ENCODE peak calls at places on chromosomes 11 and 22, in ten cellular contexts. T, P, W, X, L, E, C, Q, O and D are unnamed samples.

GRCh38 chr11:33475999-33476398 is 218.8 kb downstream of the HIPK3 start:
- DNase-seq in C (peak; percentile 43), L (no peak), O (no peak), E (no peak), T (peak; percentile 59), X (no peak), W (no peak), P (peak; percentile 69), Q (peak; percentile 16), D (no peak)

GRCh38 chr11:2396471-2396870 is 4.1 kb upstream of the TSSC4 start:
- DNase-seq in W (no peak), X (no peak), Q (no peak), C (no peak), O (no peak), P (no peak), T (no peak), L (no peak), E (no peak), D (no peak)

GRCh38 chr11:1863352-1864215 is 10.7 kb downstream of the LSP1 start:
- DNase-seq in C (peak; percentile 88), T (peak; percentile 61), E (peak; percentile 97), O (no peak), P (peak; percentile 53), X (no peak), L (peak; percentile 95), W (peak; percentile 29), Q (peak; percentile 79), D (no peak)

GRCh38 chr11:94111241-94111640 is 17.4 kb upstream of the PANX1 start:
- DNase-seq in T (no peak), C (no peak), W (no peak), E (no peak), Q (no peak), L (no peak), X (no peak), O (no peak), P (no peak), D (no peak)

GRCh38 chr11:37572491-37573171 is 974.6 kb upstream of the RAG2 start:
- DNase-seq in P (no peak), W (no peak), Q (no peak), L (no peak), C (no peak), E (no peak), X (no peak), O (no peak), T (no peak), D (no peak)

GRCh38 chr11:74702383-74703007 is 28.7 kb downstream of the CHRDL2 start:
- DNase-seq in C (peak; percentile 84), P (peak; percentile 55), W (peak; percentile 51), T (peak; percentile 69), O (no peak), Q (peak; percentile 66), L (no peak), X (peak; percentile 41), E (peak; percentile 81), D (peak; percentile 78)

GRCh38 chr11:2459016-2459725 is 14.4 kb downstream of the KCNQ1 start:
- DNase-seq in X (no peak), Q (no peak), L (peak; percentile 75), C (no peak), W (no peak), P (no peak), T (no peak), O (no peak), E (peak; percentile 59), D (peak; percentile 46)

GRCh38 chr11:134272381-134273316 is 3.5 kb upstream of the GLB1L3 start:
- DNase-seq in P (no peak), C (peak; percentile 55), T (peak; percentile 56), L (no peak), X (no peak), O (no peak), Q (no peak), E (no peak), W (no peak), D (peak; percentile 43)

GRCh38 chr11:33315822-33316221 is 58.6 kb downstream of the HIPK3 start:
- DNase-seq in W (no peak), E (no peak), O (no peak), C (peak; percentile 27), P (no peak), L (no peak), T (no peak), X (no peak), Q (no peak), D (no peak)

GRCh38 chr11:16809901-16810668 is 71.6 kb downstream of the C11orf58 start:
- DNase-seq in P (peak; percentile 87), E (peak; percentile 74), O (no peak), Q (no peak), L (no peak), X (no peak), C (peak; percentile 60), T (no peak), W (no peak), D (no peak)

GRCh38 chr11:995752-996420 is 40.6 kb downstream of the MUC6 start:
- DNase-seq in L (no peak), P (no peak), E (no peak), W (no peak), Q (no peak), T (no peak), X (no peak), C (no peak), O (no peak), D (no peak)

GRCh38 chr22:47029244-47030001 is 267.0 kb downstream of the TBC1D22A start:
- DNase-seq in Q (no peak), E (peak; percentile 52), P (no peak), T (no peak), C (no peak), O (no peak), X (no peak), L (no peak), W (no peak), D (peak; percentile 40)

GRCh38 chr22:42307806-42308563 is 37.5 kb upstream of the TCF20 start:
- DNase-seq in E (no peak), W (peak; percentile 14), Q (no peak), O (no peak), X (no peak), P (no peak), L (no peak), C (no peak), T (no peak), D (no peak)

GRCh38 chr11:6013042-6013441 is 6.3 kb upstream of the OR56A4 start:
- DNase-seq in X (no peak), L (no peak), Q (no peak), P (no peak), E (no peak), W (no peak), O (no peak), C (no peak), T (no peak), D (no peak)

GRCh38 chr11:6269994-6270393 is 10.4 kb downstream of the CCKBR start:
- DNase-seq in O (no peak), P (no peak), T (no peak), X (no peak), Q (no peak), L (no peak), E (no peak), C (no peak), W (no peak), D (no peak)

GRCh38 chr11:102407901-102408300 is 44.7 kb downstream of the TMEM123 start:
- DNase-seq in T (no peak), Q (no peak), L (no peak), C (no peak), O (no peak), X (no peak), E (no peak), W (no peak), P (no peak), D (no peak)
- H3K27me3 ChIP-seq in T (no peaks in the 10 kb centered on the region), Q (no peaks in the 10 kb centered on the region), L (no peaks in the 10 kb centered on the region), C (no peaks in the 10 kb centered on the region), O (no peaks in the 10 kb centered on the region), X (no peaks in the 10 kb centered on the region), E (no peaks in the 10 kb centered on the region), W (no peaks in the 10 kb centered on the region), P (no peaks in the 10 kb centered on the region), D (no peaks in the 10 kb centered on the region)

DNA sequence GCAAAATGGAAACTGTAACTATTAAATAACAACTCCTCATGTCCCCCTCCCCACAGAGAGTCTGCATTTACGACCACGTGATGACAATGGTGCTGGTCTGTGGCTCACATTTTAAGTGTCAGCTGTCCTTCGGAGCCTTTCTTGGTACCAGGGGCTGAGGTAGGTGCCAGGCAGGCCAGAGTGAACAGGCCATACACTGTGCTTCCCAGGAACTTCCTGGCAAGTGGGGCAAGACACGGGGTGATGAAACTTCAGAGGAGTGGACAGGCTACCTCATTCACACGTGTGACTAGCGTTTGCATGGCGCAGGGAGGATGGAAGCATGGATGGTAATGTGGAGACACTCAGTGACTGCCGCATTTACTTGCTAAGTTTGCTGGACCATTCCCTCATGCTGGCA is 10.4 kb upstream of the YPEL1 start:
- DNase-seq in L (no peak), X (no peak), W (no peak), E (no peak), Q (no peak), C (no peak), T (no peak), O (no peak), P (no peak), D (no peak)
- H3K27me3 ChIP-seq in L (no peaks in the 10 kb centered on the region), X (no peaks in the 10 kb centered on the region), W (no peaks in the 10 kb centered on the region), E (no peaks in the 10 kb centered on the region), Q (no peaks in the 10 kb centered on the region), C (no peaks in the 10 kb centered on the region), T (no peaks in the 10 kb centered on the region), O (no peaks in the 10 kb centered on the region), P (peaks cover 3% of the 10 kb centered on the region), D (no peaks in the 10 kb centered on the region)

DNA sequence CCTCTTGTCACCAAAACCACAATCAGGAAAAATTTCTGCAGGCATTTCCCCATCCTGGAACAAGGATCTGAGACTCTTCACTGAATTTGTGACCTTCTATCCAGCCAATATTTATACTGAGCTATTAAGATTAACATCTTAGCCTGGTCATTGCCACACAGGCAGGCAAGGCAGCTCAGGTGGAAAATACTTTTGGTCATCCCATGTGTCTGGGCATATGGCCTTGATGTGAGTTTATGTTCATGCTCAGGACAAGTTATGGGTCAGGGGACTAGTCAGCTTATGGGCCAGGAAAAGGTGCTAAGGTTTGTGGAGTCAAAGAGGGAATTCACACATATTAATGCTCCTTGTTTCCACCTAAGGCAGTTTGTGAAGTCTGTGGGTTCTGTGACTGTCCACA is 124.3 kb upstream of the TOP3B start:
- DNase-seq in Q (no peak), O (no peak), W (no peak), E (no peak), X (no peak), C (no peak), L (no peak), P (no peak), T (no peak), D (no peak)
- H3K27me3 ChIP-seq in Q (no peaks in the 10 kb centered on the region), O (no peaks in the 10 kb centered on the region), W (no peaks in the 10 kb centered on the region), E (no peaks in the 10 kb centered on the region), X (no peaks in the 10 kb centered on the region), C (peaks cover 16% of the 10 kb centered on the region), L (no peaks in the 10 kb centered on the region), P (no peaks in the 10 kb centered on the region), T (peaks cover 30% of the 10 kb centered on the region), D (no peaks in the 10 kb centered on the region)

DNA sequence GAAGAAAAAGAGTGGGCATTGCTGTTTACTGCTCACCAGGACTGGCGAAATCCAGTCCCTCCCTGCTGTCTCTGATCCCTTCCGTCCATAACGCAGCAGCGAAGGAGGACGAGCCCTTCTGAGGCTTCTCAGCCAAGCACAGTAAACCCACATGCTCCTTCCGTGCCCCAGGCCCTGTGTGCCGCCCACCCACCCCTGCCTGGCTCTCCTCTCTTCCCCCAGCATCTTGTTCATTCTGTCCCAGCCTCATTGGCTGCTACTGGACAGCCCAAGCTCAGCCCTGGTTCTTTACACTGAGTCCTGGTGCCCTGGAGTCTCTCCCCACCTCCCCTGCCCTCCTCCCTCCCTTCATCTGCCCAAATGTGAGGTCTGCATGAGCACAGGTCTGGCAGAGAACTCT is 559.7 kb downstream of the BRD1 start:
- DNase-seq in C (no peak), W (no peak), P (no peak), L (peak; percentile 54), O (no peak), E (peak; percentile 19), T (no peak), Q (no peak), X (no peak), D (no peak)
- H3K27me3 ChIP-seq in C (peaks cover 3% of the 10 kb centered on the region), W (peaks cover 2% of the 10 kb centered on the region), P (no peaks in the 10 kb centered on the region), L (peaks cover 59% of the 10 kb centered on the region), O (no peaks in the 10 kb centered on the region), E (no peaks in the 10 kb centered on the region), T (peaks cover 32% of the 10 kb centered on the region), Q (peaks cover 26% of the 10 kb centered on the region), X (no peaks in the 10 kb centered on the region), D (no peaks in the 10 kb centered on the region)